ENCODE peak calls at places on chromosomes 12 and 14, in six cellular contexts. W is posterior cingulate gyrus; U is stimulated activated CD8-positive, alpha-beta memory T cell treated with anti-CD3 and anti-CD28 coated beads, Interleukin-7, amount 100 ng/mL, for 48 hours; B is dorsolateral prefrontal cortex; K is AG09309; Y is stimulated activated CD4-positive, alpha-beta T cell treated with anti-CD3 and anti-CD28 coated beads, Interleukin-15, amount 100 ng/mL, for 24 hours. A is an unnamed sample.

GRCh38 chr12:67356400-67356799 is 87.2 kb downstream of the CAND1 start:
- DNase-seq in W (no peak), U (no peak), B (no peak), K (no peak), Y (no peak), A (no peak)

GRCh38 chr14:68679746-68680467 is 113.0 kb downstream of the ZFP36L1 start:
- DNase-seq in W (no peak), U (no peak), B (no peak), K (no peak), Y (no peak), A (no peak)

GRCh38 chr12:50103767-50104321 is at the start of gene GPD1:
- DNase-seq in W (peak), U (no peak), B (peak), K (no peak), Y (peak), A (no peak)

GRCh38 chr14:72636094-72636493 is 257.8 kb downstream of the DPF3 start:
- DNase-seq in W (no peak), U (no peak), B (no peak), K (no peak), Y (no peak), A (no peak)

GRCh38 chr14:76829650-76830421 is 3.6 kb downstream of the LRRC74A start:
- DNase-seq in W (peak), U (no peak), B (peak), K (no peak), Y (no peak), A (no peak)

GRCh38 chr14:76961631-76962302 is 66.7 kb downstream of the IRF2BPL start:
- DNase-seq in W (peak), U (peak), B (peak), K (peak), Y (peak), A (peak)

GRCh38 chr14:34629657-34630529 is at the start of gene SNX6:
- DNase-seq in W (peak), U (peak), B (peak), K (no peak), Y (peak), A (peak)

GRCh38 chr14:33931439-33931838 is 19.4 kb downstream of the EGLN3 start:
- DNase-seq in W (no peak), U (no peak), B (no peak), K (no peak), Y (no peak), A (no peak)

GRCh38 chr12:30794591-30795409 is 40.0 kb upstream of the CAPRIN2 start:
- DNase-seq in W (no peak), U (peak), B (no peak), K (peak), Y (peak), A (no peak)

GRCh38 chr12:116525418-116526001 is 33.7 kb upstream of the MAP1LC3B2 start:
- DNase-seq in W (no peak), U (no peak), B (no peak), K (peak), Y (no peak), A (no peak)

GRCh38 chr12:5796171-5797091 is 148.6 kb downstream of the ANO2 start:
- DNase-seq in W (no peak), U (peak), B (no peak), K (no peak), Y (peak), A (peak)

GRCh38 chr12:89073027-89073398 is 279.3 kb downstream of the DUSP6 start:
- DNase-seq in W (no peak), U (no peak), B (no peak), K (peak), Y (no peak), A (no peak)

GRCh38 chr14:44960146-44960545 is 1.6 kb downstream of the KLHL28 start:
- DNase-seq in W (no peak), U (no peak), B (no peak), K (no peak), Y (no peak), A (peak)

GRCh38 chr12:47838286-47838931 is 18.7 kb upstream of the HDAC7 start:
- DNase-seq in W (no peak), U (no peak), B (peak), K (no peak), Y (peak), A (peak)

GRCh38 chr12:12087693-12088034 is 16.9 kb downstream of the BCL2L14 start:
- DNase-seq in W (no peak), U (no peak), B (no peak), K (no peak), Y (no peak), A (no peak)

GRCh38 chr12:131091413-131091975 is 137.8 kb downstream of the ADGRD1 start:
- DNase-seq in W (peak), U (peak), B (peak), K (no peak), Y (peak), A (peak)

GRCh38 chr14:91520138-91520537 is 10.0 kb upstream of the PPP4R3A start:
- DNase-seq in W (no peak), U (no peak), B (no peak), K (no peak), Y (no peak), A (no peak)

GRCh38 chr12:86530996-86531655 is 274.9 kb upstream of the MGAT4C start:
- DNase-seq in W (no peak), U (no peak), B (no peak), K (no peak), Y (no peak), A (no peak)

GRCh38 chr14:67491741-67492504 is 3.4 kb upstream of the TMEM229B start:
- DNase-seq in W (peak), U (no peak), B (peak), K (no peak), Y (no peak), A (no peak)

GRCh38 chr12:101839324-101840283 is 8.8 kb upstream of the GNPTAB start:
- DNase-seq in W (peak), U (peak), B (peak), K (no peak), Y (peak), A (peak)

GRCh38 chr12:117521327-117521726 is 159.9 kb upstream of the NOS1 start:
- DNase-seq in W (no peak), U (no peak), B (no peak), K (peak), Y (no peak), A (no peak)

GRCh38 chr14:94042433-94043091 is 16.4 kb downstream of the OTUB2 start:
- DNase-seq in W (no peak), U (no peak), B (no peak), K (no peak), Y (no peak), A (no peak)

GRCh38 chr12:75707983-75708382 is 196.6 kb upstream of the KRR1 start:
- DNase-seq in W (no peak), U (no peak), B (no peak), K (no peak), Y (no peak), A (no peak)

GRCh38 chr14:80055912-80056801 is 155.1 kb downstream of the DIO2 start:
- DNase-seq in W (peak), U (no peak), B (peak), K (no peak), Y (peak), A (peak)

GRCh38 chr12:3321881-3322280 is 169.1 kb upstream of the PRMT8 start:
- DNase-seq in W (no peak), U (no peak), B (no peak), K (no peak), Y (no peak), A (no peak)

GRCh38 chr12:104823985-104824441 is 134.1 kb downstream of the SLC41A2 start:
- DNase-seq in W (no peak), U (no peak), B (no peak), K (no peak), Y (no peak), A (no peak)

GRCh38 chr12:79367016-79367575 is 323.7 kb downstream of the PAWR start:
- DNase-seq in W (no peak), U (no peak), B (no peak), K (no peak), Y (no peak), A (no peak)

GRCh38 chr12:104499668-104500328 is 43.0 kb downstream of the CHST11 start:
- DNase-seq in W (no peak), U (no peak), B (no peak), K (no peak), Y (no peak), A (no peak)

GRCh38 chr12:69766260-69766659 is 27.6 kb downstream of the RAB3IP start:
- DNase-seq in W (no peak), U (no peak), B (no peak), K (no peak), Y (no peak), A (no peak)

GRCh38 chr12:31578632-31579031 is 12.3 kb downstream of the DENND5B start:
- DNase-seq in W (no peak), U (no peak), B (peak), K (no peak), Y (no peak), A (no peak)

GRCh38 chr14:94227029-94227428 is 52.9 kb downstream of the PPP4R4 start:
- DNase-seq in W (no peak), U (no peak), B (no peak), K (peak), Y (no peak), A (no peak)

GRCh38 chr14:44316647-44317432 is 190.2 kb downstream of the FSCB start:
- DNase-seq in W (peak), U (peak), B (peak), K (peak), Y (peak), A (peak)

GRCh38 chr12:3364226-3364625 is 126.8 kb upstream of the PRMT8 start:
- DNase-seq in W (no peak), U (no peak), B (no peak), K (no peak), Y (no peak), A (no peak)

GRCh38 chr12:54363047-54363446 is 1.2 kb downstream of the GPR84 start:
- DNase-seq in W (no peak), U (no peak), B (no peak), K (no peak), Y (no peak), A (no peak)

GRCh38 chr14:54529811-54530210 is 20.1 kb downstream of the CGRRF1 start:
- DNase-seq in W (no peak), U (no peak), B (no peak), K (peak), Y (no peak), A (no peak)

GRCh38 chr12:89960607-89961394 is 252.2 kb upstream of the ATP2B1 start:
- DNase-seq in W (no peak), U (no peak), B (no peak), K (no peak), Y (peak), A (peak)

A was measured in GM12865.